ENCODE peak calls at places on chromosome 6, in seven cellular contexts. U, K, J, Q, Y, G and B are unnamed samples.
A peak's percentile ranks its signal among the peaks of the same experiment; 100 is the strongest.

GRCh38 chr6:108798672-108799355 is 49.4 kb upstream of the ARMC2 start:
- DNase-seq in U (peak; percentile 30), K (no peak), J (peak; percentile 81), Q (no peak), Y (no peak), G (no peak), B (no peak)

GRCh38 chr6:7381092-7381491 is 8.4 kb downstream of the CAGE1 start:
- DNase-seq in U (peak; percentile 2), K (no peak), J (no peak), Q (no peak), Y (no peak), G (no peak), B (no peak)

GRCh38 chr6:1240766-1241165 is 71.1 kb upstream of the FOXQ1 start:
- DNase-seq in U (no peak), K (peak; percentile 44), J (no peak), Q (no peak), Y (no peak), G (no peak), B (no peak)

GRCh38 chr6:117389227-117390057 is 36.3 kb downstream of the ROS1 start:
- DNase-seq in U (no peak), K (peak; percentile 56), J (no peak), Q (no peak), Y (no peak), G (no peak), B (no peak)

GRCh38 chr6:150072201-150072600 is 3.3 kb upstream of the ULBP3 start:
- DNase-seq in U (no peak), K (peak; percentile 49), J (peak; percentile 40), Q (peak; percentile 26), Y (peak; percentile 35), G (no peak), B (no peak)

GRCh38 chr6:154458565-154459475 is 51.7 kb downstream of the CNKSR3 start:
- DNase-seq in U (no peak), K (peak; percentile 17), J (peak; percentile 63), Q (no peak), Y (no peak), G (no peak), B (no peak)

GRCh38 chr6:143060806-143061596 is at the start of gene AIG1:
- DNase-seq in U (peak; percentile 85), K (no peak), J (peak; percentile 66), Q (peak; percentile 6), Y (peak; percentile 33), G (no peak), B (no peak)

GRCh38 chr6:3200682-3201081 is 26.8 kb downstream of the TUBB2B start:
- DNase-seq in U (no peak), K (no peak), J (no peak), Q (no peak), Y (no peak), G (no peak), B (no peak)

GRCh38 chr6:52909531-52909930 is at the start of gene GSTA3:
- DNase-seq in U (no peak), K (no peak), J (no peak), Q (no peak), Y (no peak), G (no peak), B (no peak)

GRCh38 chr6:113073611-113074191 is 726.6 kb downstream of the RFPL4B start:
- DNase-seq in U (no peak), K (peak; percentile 69), J (no peak), Q (no peak), Y (no peak), G (peak; percentile 79), B (peak; percentile 41)

GRCh38 chr6:35396991-35397390 is 54.6 kb downstream of the PPARD start:
- DNase-seq in U (no peak), K (peak; percentile 65), J (no peak), Q (no peak), Y (no peak), G (peak; percentile 36), B (no peak)

GRCh38 chr6:170135041-170135440 is 155.8 kb downstream of the DLL1 start:
- DNase-seq in U (no peak), K (no peak), J (no peak), Q (no peak), Y (no peak), G (no peak), B (no peak)

GRCh38 chr6:100965069-100965468 is 83.9 kb upstream of the ASCC3 start:
- DNase-seq in U (no peak), K (no peak), J (no peak), Q (no peak), Y (no peak), G (no peak), B (no peak)

GRCh38 chr6:43776799-43777776 is 7.1 kb downstream of the VEGFA start:
- DNase-seq in U (no peak), K (no peak), J (no peak), Q (no peak), Y (no peak), G (no peak), B (no peak)

GRCh38 chr6:37082390-37082789 is 76.9 kb downstream of the FGD2 start:
- DNase-seq in U (no peak), K (no peak), J (no peak), Q (no peak), Y (no peak), G (no peak), B (no peak)
- TF ChIP-seq CTCF in U (no peak), K (no peak), J (no peak), Q (no peak), Y (no peak), G (no peak), B (no peak)

GRCh38 chr6:34393968-34394305 is 1.5 kb upstream of the NUDT3 start:
- DNase-seq in U (no peak), K (no peak), J (no peak), Q (no peak), Y (no peak), G (no peak), B (no peak)
- H3K4me3 ChIP-seq in U (no peak overlapping the region), K (no peak overlapping the region), J (no peak overlapping the region), Q (no peak overlapping the region), Y (no peak overlapping the region), G (no peak overlapping the region), B (no peak overlapping the region)

DNA sequence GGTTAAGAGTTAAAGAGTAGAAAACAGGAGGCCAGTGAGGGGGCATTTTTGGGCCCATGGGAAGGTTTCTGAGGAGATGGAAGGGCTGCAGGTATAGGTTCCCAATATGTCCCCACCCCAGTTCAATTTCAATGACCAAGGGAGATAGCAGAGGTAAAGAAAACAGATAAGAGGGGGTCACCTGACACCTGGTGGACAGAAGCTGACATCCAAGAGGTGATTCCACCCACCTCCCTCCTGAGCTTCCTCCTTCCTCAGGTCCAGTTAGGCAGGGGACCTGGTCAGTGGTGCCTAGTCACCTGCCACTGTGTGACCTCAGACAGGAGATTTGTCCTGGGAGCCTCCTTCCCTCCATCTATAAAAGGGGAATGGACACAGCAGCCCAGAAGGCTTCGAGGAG is 29.5 kb upstream of the MAS1L start:
- DNase-seq in U (no peak), K (no peak), J (no peak), Q (no peak), Y (no peak), G (no peak), B (no peak)
- TF ChIP-seq CTCF in U (no peak), K (no peak), J (no peak), Q (no peak), Y (no peak), G (no peak), B (no peak)

GRCh38 chr6:110813338-110813737 is 1.9 kb downstream of the CDK19 start:
- DNase-seq in U (no peak), K (no peak), J (no peak), Q (no peak), Y (no peak), G (no peak), B (no peak)
- H3K4me3 ChIP-seq in U (peak overlapping the region; percentile 74), K (peak overlapping the region; percentile 89), J (peak overlapping the region; percentile 92), Q (peak overlapping the region; percentile 97), Y (peak overlapping the region; percentile 93), G (no peak overlapping the region), B (peak overlapping the region; percentile 84)

GRCh38 chr6:31597006-31597405 is 4.2 kb upstream of the NCR3 start:
- DNase-seq in U (peak; percentile 40), K (peak; percentile 36), J (peak; percentile 33), Q (no peak), Y (peak; percentile 32), G (peak; percentile 30), B (no peak)
- TF ChIP-seq CTCF in U (peak; percentile 50), K (peak; percentile 14), J (peak; percentile 57), Q (peak; percentile 24), Y (peak; percentile 60), G (peak; percentile 42), B (peak; percentile 41)

GRCh38 chr6:88806728-88807127 is 156.7 kb downstream of the RNGTT start:
- DNase-seq in U (no peak), K (no peak), J (no peak), Q (no peak), Y (no peak), G (no peak), B (no peak)

GRCh38 chr6:88804701-88805100 is 158.7 kb downstream of the RNGTT start:
- DNase-seq in U (no peak), K (peak; percentile 9), J (no peak), Q (no peak), Y (no peak), G (peak; percentile 17), B (no peak)

GRCh38 chr6:88807622-88808021 is 155.8 kb downstream of the RNGTT start:
- DNase-seq in U (no peak), K (no peak), J (no peak), Q (no peak), Y (no peak), G (no peak), B (no peak)

GRCh38 chr6:88810089-88810488 is 153.3 kb downstream of the RNGTT start:
- DNase-seq in U (no peak), K (no peak), J (no peak), Q (no peak), Y (no peak), G (no peak), B (no peak)

GRCh38 chr6:88808381-88808780 is 155.0 kb downstream of the RNGTT start:
- DNase-seq in U (no peak), K (no peak), J (no peak), Q (no peak), Y (no peak), G (no peak), B (no peak)
- H3K4me3 ChIP-seq in U (no peak overlapping the region), K (no peak overlapping the region), J (no peak overlapping the region), Q (no peak overlapping the region), Y (no peak overlapping the region), G (no peak overlapping the region), B (no peak overlapping the region)

DNA sequence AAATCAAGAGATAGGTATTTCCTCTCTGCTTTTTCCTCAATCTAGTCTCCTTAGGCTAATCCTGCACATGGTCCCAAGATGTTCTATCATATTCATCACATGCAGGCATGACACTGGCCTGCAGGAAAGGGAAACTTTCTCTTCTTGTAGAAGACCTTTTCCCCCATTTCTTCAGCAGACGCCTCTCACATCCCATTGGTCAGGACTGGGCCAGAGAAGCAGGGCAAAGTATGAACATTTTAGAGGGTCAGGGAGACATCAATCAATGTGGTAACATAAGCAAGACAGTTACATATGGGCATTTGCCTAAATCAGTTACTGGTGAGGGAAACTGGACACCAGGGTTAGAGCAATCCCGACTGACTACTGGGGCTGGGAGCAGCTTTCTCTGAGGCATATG is 90.1 kb downstream of the CRYBG1 start:
- DNase-seq in U (no peak), K (peak; percentile 43), J (no peak), Q (no peak), Y (no peak), G (no peak), B (no peak)
- TF ChIP-seq CTCF in U (no peak), K (no peak), J (no peak), Q (no peak), Y (no peak), G (no peak), B (no peak)

GRCh38 chr6:134351615-134352474 is 33.9 kb upstream of the SGK1 start:
- DNase-seq in U (peak; percentile 23), K (no peak), J (no peak), Q (no peak), Y (no peak), G (peak; percentile 22), B (no peak)
- H3K4me3 ChIP-seq in U (no peak overlapping the region), K (no peak overlapping the region), J (no peak overlapping the region), Q (no peak overlapping the region), Y (no peak overlapping the region), G (no peak overlapping the region), B (no peak overlapping the region)